ENCODE peak calls at places on chromosomes 16 and 17, in nine cellular contexts. U is CD8-positive, alpha-beta T cell; O is ovary; A is cardiac muscle cell; Y is naive thymus-derived CD4-positive, alpha-beta T cell; G is adrenal gland; I is lower lobe of right lung; N is OCI-LY7; R is IMR-90. E is an unnamed sample. For H3K4me1, the result is how much of the 10 kb centered on the place peaks cover.

GRCh38 chr16:50280932-50281331 is 14.6 kb downstream of the ADCY7 start:
- DNase-seq in I (peak), U (no peak), R (no peak), O (no peak), A (no peak), G (no peak), N (peak), Y (no peak), E (no peak)

GRCh38 chr16:1509307-1510221 is 16.4 kb downstream of the TELO2 start:
- DNase-seq in Y (no peak), O (no peak), I (no peak), U (no peak), R (no peak), G (peak), N (no peak), A (no peak), E (no peak)

GRCh38 chr17:42680331-42680808 is 1.3 kb downstream of the CCR10 start:
- DNase-seq in Y (no peak), O (no peak), G (peak), I (no peak), R (peak), N (peak), A (no peak), U (no peak), E (peak)

GRCh38 chr16:24999088-24999670 is 16.0 kb downstream of the ARHGAP17 start:
- DNase-seq in A (no peak), G (no peak), N (no peak), Y (no peak), U (no peak), I (no peak), O (no peak), R (no peak), E (no peak)

GRCh38 chr17:28854457-28855382 is at the start of gene ERAL1:
- DNase-seq in G (peak), R (peak), Y (peak), O (peak), A (peak), I (peak), U (peak), N (peak), E (peak)

GRCh38 chr17:27668488-27668823 is 37.5 kb downstream of the LGALS9 start:
- DNase-seq in U (no peak), G (no peak), O (no peak), A (no peak), N (no peak), R (no peak), I (no peak), Y (no peak), E (peak)

GRCh38 chr16:27600386-27600785 is 50.4 kb downstream of the KATNIP start:
- DNase-seq in A (no peak), O (no peak), G (no peak), Y (no peak), N (no peak), U (no peak), I (no peak), R (no peak), E (no peak)

GRCh38 chr16:53771655-53772497 is 67.9 kb downstream of the FTO start:
- DNase-seq in O (no peak), N (peak), Y (no peak), A (peak), R (no peak), I (no peak), U (no peak), G (no peak), E (no peak)

GRCh38 chr17:43368740-43369506 is 29.9 kb upstream of the ARL4D start:
- DNase-seq in A (peak), O (peak), Y (peak), R (peak), G (peak), I (peak), U (peak), N (peak), E (peak)

GRCh38 chr16:56514845-56515244 is 5.0 kb downstream of the BBS2 start:
- DNase-seq in G (no peak), O (no peak), Y (no peak), I (no peak), N (no peak), R (peak), A (no peak), U (no peak), E (no peak)

GRCh38 chr17:35243459-35244204 is 760 bp downstream of the SLFN5 start:
- DNase-seq in U (peak), I (peak), O (peak), A (peak), Y (peak), R (peak), N (peak), G (peak), E (peak)

GRCh38 chr17:38751803-38752118 is 780 bp upstream of the PSMB3 start:
- DNase-seq in N (peak), R (peak), O (peak), A (peak), U (peak), Y (peak), I (peak), G (peak), E (peak)

GRCh38 chr16:52964290-52964689 is 88.4 kb downstream of the CHD9NB start:
- DNase-seq in I (no peak), A (no peak), N (no peak), O (no peak), U (no peak), R (no peak), Y (no peak), G (no peak), E (no peak)

GRCh38 chr17:77957215-77957868 is 1.2 kb upstream of the TNRC6C start:
- DNase-seq in Y (no peak), U (no peak), A (peak), O (no peak), N (peak), R (peak), I (no peak), G (no peak), E (no peak)

GRCh38 chr17:47850692-47851573 is at the start of gene SP6:
- DNase-seq in I (peak), O (peak), U (peak), N (no peak), Y (no peak), R (peak), G (peak), A (peak), E (peak)

GRCh38 chr17:39229274-39229913 is 3.6 kb upstream of the STAC2 start:
- DNase-seq in I (no peak), U (no peak), G (no peak), N (no peak), O (no peak), R (peak), Y (no peak), A (peak), E (no peak)

DNA sequence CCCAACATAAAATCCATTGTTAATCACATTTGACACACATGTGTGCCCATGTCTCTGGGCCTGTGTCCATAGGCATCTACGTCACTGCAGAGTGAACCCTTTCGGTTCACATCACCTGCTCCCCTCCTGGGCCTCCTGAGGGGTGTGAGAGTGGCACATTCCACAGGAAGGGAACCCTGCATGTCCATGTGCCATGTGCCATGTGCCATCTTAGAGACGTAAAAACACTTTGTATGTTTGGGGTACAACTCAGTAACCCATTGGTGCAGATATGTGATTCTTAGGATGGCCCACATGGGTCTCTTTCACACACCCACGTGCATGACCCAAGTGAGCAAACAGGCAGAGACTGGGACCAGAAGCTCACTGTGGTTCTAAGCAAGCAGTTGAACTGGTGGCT is 427.4 kb downstream of the MAF start:
- DNase-seq in U (no peak), O (no peak), N (no peak), R (no peak), A (no peak), G (no peak), Y (no peak), I (no peak), E (no peak)
- H3K4me1 ChIP-seq in U (under half), O (under half), N (under half), R (under half), A (under half), G (under half), Y (under half), I (under half), E (under half)

GRCh38 chr17:81093576-81094223 is 58.7 kb downstream of the BAIAP2 start:
- DNase-seq in A (no peak), I (no peak), G (no peak), U (no peak), O (no peak), N (no peak), Y (no peak), R (no peak), E (no peak)
- H3K4me1 ChIP-seq in A (under half), I (half or more), G (under half), U (half or more), O (under half), N (under half), Y (under half), R (under half), E (under half)

DNA sequence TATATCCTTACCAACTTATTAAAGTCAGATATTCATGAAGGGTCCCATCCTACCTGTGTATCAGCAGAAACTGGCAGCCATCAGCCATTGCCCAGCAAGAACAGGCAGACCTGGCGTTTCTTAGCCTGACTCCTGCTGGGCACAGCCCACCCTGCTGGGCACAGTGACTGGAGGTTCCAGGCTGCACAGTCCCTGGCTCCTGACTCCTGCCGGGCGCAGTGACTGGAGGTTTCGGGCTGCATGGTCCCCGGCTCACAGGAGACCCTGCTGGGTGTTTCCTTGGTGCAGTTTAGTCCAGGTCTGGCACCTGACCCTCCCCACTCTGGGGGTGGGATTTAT is 6.7 kb downstream of the TIMM22 start:
- DNase-seq in O (no peak), I (no peak), R (no peak), U (no peak), N (no peak), Y (no peak), G (peak), A (no peak), E (peak)
- H3K4me1 ChIP-seq in O (under half), I (half or more), R (under half), U (under half), N (under half), Y (under half), G (under half), A (under half), E (under half)

GRCh38 chr17:2396568-2397246 is 4.2 kb downstream of the MNT start:
- DNase-seq in I (peak), U (no peak), R (peak), O (peak), A (peak), G (peak), Y (no peak), N (peak), E (peak)

GRCh38 chr17:2394775-2395191 is 6.1 kb downstream of the MNT start:
- DNase-seq in R (no peak), I (no peak), N (no peak), U (no peak), A (no peak), O (peak), Y (no peak), G (peak), E (peak)

GRCh38 chr17:2396192-2396567 is 4.7 kb downstream of the MNT start:
- DNase-seq in Y (no peak), N (no peak), A (no peak), U (no peak), O (no peak), R (no peak), G (no peak), I (no peak), E (peak)

GRCh38 chr17:2393954-2394749 is 6.7 kb downstream of the MNT start:
- DNase-seq in I (no peak), R (no peak), N (no peak), Y (no peak), G (peak), U (no peak), A (no peak), O (no peak), E (no peak)

DNA sequence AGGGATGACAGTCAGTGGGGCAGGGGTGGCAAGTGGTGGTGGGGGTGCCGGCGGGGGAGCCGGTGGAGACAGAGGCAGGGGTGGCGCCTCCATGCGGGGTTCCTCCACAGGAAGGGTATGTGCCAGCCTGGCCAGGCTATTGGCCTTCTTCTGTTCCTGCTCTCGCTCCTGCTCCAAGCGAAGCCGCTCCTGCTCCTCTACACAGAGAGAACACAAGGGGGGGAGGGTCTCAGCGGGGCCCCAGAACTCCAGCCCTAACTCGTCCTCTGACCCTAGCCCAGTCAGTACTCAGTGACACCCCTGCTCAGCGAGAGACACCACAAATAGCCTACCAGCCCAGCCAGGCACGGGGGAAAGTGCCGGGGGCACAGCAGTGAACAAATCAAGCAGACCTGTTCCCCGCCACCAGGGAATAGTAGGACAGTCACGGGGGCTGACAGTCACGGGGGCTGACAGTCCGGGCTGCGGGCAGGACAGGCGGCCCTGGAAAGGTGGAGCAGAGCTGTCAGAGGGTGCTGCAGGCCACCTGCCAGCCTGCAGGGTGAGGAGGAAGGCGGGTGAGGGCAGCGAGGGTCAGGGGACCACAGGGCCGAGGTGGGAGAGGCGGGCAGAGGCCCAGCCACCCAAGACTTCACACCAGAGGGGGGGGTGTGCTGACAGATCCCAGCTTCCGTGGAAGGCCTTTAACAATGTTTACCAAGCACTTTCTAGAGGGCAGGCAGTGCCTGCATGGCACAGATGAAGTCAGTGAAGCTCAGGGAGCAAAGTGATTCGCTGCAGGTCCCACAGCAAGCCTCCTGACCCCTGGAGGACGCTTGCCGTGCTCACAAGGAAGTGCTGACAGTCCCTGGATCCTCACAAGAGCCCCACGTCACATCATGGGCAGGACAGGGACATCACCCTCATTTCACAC is 5.3 kb downstream of the MNT start:
- DNase-seq in O (peak), U (no peak), R (peak), G (peak), N (no peak), Y (no peak), A (peak), I (peak), E (peak)
- H3K4me1 ChIP-seq in O (under half), U (half or more), R (under half), G (half or more), N (half or more), Y (under half), A (under half), I (half or more), E (under half)

GRCh38 chr16:3808308-3809063 is 72.0 kb downstream of the CREBBP start:
- DNase-seq in U (no peak), O (no peak), I (no peak), R (no peak), Y (no peak), A (no peak), N (no peak), G (no peak), E (no peak)

GRCh38 chr16:3807425-3808123 is 72.9 kb downstream of the CREBBP start:
- DNase-seq in U (no peak), Y (no peak), N (no peak), G (no peak), R (no peak), A (no peak), O (no peak), I (no peak), E (no peak)

GRCh38 chr16:3810818-3811217 is 69.7 kb downstream of the CREBBP start:
- DNase-seq in G (no peak), A (no peak), R (no peak), O (no peak), Y (no peak), N (no peak), I (no peak), U (no peak), E (no peak)

GRCh38 chr16:3812469-3813172 is 67.9 kb downstream of the CREBBP start:
- DNase-seq in R (no peak), A (no peak), O (no peak), Y (no peak), I (no peak), U (no peak), G (no peak), N (no peak), E (no peak)

GRCh38 chr16:3810198-3810664 is 70.3 kb downstream of the CREBBP start:
- DNase-seq in A (no peak), G (no peak), Y (no peak), N (no peak), R (no peak), U (no peak), I (no peak), O (no peak), E (no peak)
- H3K4me1 ChIP-seq in A (under half), G (under half), Y (under half), N (under half), R (under half), U (half or more), I (under half), O (under half), E (under half)

DNA sequence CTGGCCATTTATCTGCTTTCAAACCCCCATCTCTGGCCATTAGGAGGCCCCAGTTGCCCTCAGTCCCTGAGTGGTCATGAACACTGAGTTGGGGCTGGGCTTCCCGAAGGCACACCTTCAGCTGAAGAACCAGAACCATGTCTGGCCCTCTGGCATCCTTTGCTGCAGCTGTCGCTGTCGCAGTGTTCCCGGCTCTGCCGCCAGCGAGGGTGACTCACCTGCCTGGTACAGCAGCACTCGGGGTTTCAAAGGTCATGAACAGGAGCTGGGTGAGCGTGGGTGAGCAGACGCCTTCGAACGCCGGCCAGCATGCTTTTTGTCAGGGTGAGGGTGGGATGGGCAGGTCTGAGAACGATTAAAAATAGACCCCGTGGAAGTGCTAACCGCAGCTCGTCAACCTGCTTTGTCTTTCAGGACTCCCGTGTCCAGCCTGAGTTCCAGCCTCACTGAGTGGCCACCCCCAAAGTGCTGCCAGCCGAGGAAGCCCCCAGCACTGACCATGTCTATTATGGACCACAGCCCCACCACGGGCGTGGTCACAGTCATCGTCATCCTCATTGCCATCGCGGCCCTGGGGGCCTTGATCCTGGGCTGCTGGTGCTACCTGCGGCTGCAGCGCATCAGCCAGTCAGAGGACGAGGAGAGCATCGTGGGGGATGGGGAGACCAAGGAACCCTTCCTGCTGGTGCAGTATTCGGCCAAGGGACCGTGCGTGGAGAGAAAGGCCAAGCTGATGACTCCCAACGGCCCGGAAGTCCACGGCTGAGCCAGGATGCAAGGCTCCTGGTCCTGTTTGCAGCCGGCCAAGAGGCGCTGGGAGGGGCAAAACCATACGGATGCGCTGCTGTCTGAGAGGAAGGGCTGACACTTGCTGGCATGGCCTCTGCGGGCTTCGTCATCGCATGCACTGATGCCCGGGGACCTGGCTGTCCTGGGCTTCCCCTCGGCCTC is 7.6 kb downstream of the SNN start:
- DNase-seq in R (peak), A (no peak), G (peak), N (no peak), U (no peak), I (no peak), Y (no peak), O (no peak), E (peak)
- H3K4me1 ChIP-seq in R (under half), A (under half), G (under half), N (half or more), U (under half), I (half or more), Y (under half), O (under half), E (under half)

DNA sequence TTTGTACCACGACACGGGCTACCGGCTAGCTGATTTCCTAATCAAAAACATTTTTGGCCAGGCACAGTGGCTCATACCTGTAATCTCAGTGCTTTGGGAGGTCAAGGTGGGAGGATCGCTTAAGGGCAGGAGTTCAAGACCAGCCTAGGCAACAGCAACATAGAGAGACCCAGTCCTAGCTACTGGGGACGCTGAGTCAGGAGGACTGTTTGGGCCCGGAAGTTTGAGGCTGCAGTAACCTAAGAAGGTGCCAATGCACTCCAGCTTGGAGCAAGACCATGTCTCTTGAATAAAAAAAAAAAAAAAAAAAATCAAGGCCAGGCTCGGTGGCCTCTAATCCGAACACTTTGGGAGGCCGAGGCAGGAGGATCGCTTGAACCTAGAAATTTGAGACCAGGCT is 49.8 kb downstream of the UBE2G1 start:
- DNase-seq in N (no peak), A (no peak), I (no peak), Y (no peak), O (no peak), R (no peak), U (no peak), G (no peak), E (no peak)
- H3K4me1 ChIP-seq in N (under half), A (half or more), I (under half), Y (under half), O (under half), R (under half), U (under half), G (under half), E (under half)

E was measured in pancreas.